ENCODE peak calls at places on chromosomes 7 and 10, in seven cellular contexts. F is B cell; L is IMR-90; Z is effector CD4-positive, alpha-beta T cell; B is stimulated activated CD4-positive, alpha-beta T cell treated with anti-CD3 and anti-CD28 coated beads, TNF-alpha, amount 100 ng/mL, for 48 hours; P is NCI-H510A; T is activated T-helper 1 cell treated with Interleukin-2 at 50 U/mL for 16 hours. R is an unnamed sample.

GRCh38 chr7:83684928-83685327 is 36.0 kb upstream of the SEMA3E start:
- DNase-seq in F (no peak), L (no peak), Z (no peak), B (no peak), P (no peak), T (no peak), R (no peak)

GRCh38 chr7:111510584-111511378 is 51.5 kb downstream of the IMMP2L start:
- DNase-seq in F (no peak), L (no peak), Z (no peak), B (no peak), P (no peak), T (no peak), R (no peak)

GRCh38 chr7:6419310-6419773 is 28.4 kb downstream of the DAGLB start:
- DNase-seq in F (no peak), L (no peak), Z (no peak), B (no peak), P (no peak), T (no peak), R (no peak)

GRCh38 chr10:126060232-126060935 is 164.0 kb downstream of the FANK1 start:
- DNase-seq in F (no peak), L (peak), Z (no peak), B (no peak), P (no peak), T (no peak), R (no peak)

GRCh38 chr7:979886-980571 is 3.0 kb upstream of the CYP2W1 start:
- DNase-seq in F (no peak), L (no peak), Z (no peak), B (no peak), P (no peak), T (no peak), R (no peak)

GRCh38 chr7:14717711-14718304 is 184.7 kb downstream of the DGKB start:
- DNase-seq in F (no peak), L (peak), Z (no peak), B (no peak), P (no peak), T (no peak), R (no peak)

GRCh38 chr7:89133819-89134218 is 338.3 kb upstream of the TEX47 start:
- DNase-seq in F (no peak), L (no peak), Z (no peak), B (no peak), P (no peak), T (no peak), R (no peak)

GRCh38 chr7:137994091-137994688 is 7.7 kb downstream of the CREB3L2 start:
- DNase-seq in F (no peak), L (no peak), Z (no peak), B (no peak), P (no peak), T (no peak), R (no peak)

GRCh38 chr7:71563276-71563675 is 431.3 kb downstream of the GALNT17 start:
- DNase-seq in F (no peak), L (no peak), Z (no peak), B (no peak), P (no peak), T (no peak), R (no peak)

GRCh38 chr10:75402486-75403143 is 1.1 kb upstream of the ZNF503 start:
- DNase-seq in F (peak), L (no peak), Z (no peak), B (no peak), P (peak), T (no peak), R (no peak)

GRCh38 chr10:110323503-110323902 is 18.8 kb upstream of the SMNDC1 start:
- DNase-seq in F (no peak), L (peak), Z (no peak), B (no peak), P (no peak), T (no peak), R (no peak)

R was measured in T-helper 9 cell.